ENCODE peak calls at places on chromosome X, in four cellular contexts. P is Calu3; N is NCI-H345; U is activated CD4-positive, alpha-beta T cell treated with anti-CD3 and anti-CD28 coated beads for 4 hours. G is an unnamed sample.

GRCh38 chrX:18886344-18887161 is 97.4 kb downstream of the PHKA2 start:
- DNase-seq in N (peak), P (peak), U (peak), G (peak)

GRCh38 chrX:74492720-74493201 is 71.5 kb downstream of the SLC16A2 start:
- DNase-seq in N (no peak), P (no peak), U (peak), G (peak)

GRCh38 chrX:24146283-24146865 is 3.2 kb upstream of the ZFX start:
- DNase-seq in U (no peak), N (no peak), P (no peak), G (no peak)

GRCh38 chrX:146054311-146054710 is 236.7 kb downstream of the SLITRK2 start:
- DNase-seq in N (no peak), U (no peak), P (no peak), G (no peak)

GRCh38 chrX:69506617-69507499 is 2.7 kb downstream of the NALF2 start:
- DNase-seq in P (no peak), U (no peak), N (no peak), G (no peak)

GRCh38 chrX:95056901-95057300 is 1382.9 kb downstream of the FAM133A start:
- DNase-seq in U (no peak), P (no peak), N (peak), G (no peak)

GRCh38 chrX:109360301-109360700 is 121.6 kb downstream of the GUCY2F start:
- DNase-seq in U (no peak), P (no peak), N (no peak), G (no peak)

GRCh38 chrX:151801980-151802379 is 67.4 kb downstream of the CNGA2 start:
- DNase-seq in N (no peak), P (peak), U (no peak), G (no peak)

GRCh38 chrX:51026862-51027261 is 116.3 kb downstream of the BMP15 start:
- DNase-seq in N (no peak), P (no peak), U (no peak), G (no peak)

GRCh38 chrX:125628435-125628834 is 308.8 kb downstream of the TEX13C start:
- DNase-seq in P (no peak), U (no peak), N (no peak), G (no peak)

GRCh38 chrX:44767308-44767707 is 76.5 kb upstream of the DUSP21 start:
- DNase-seq in P (no peak), N (no peak), U (no peak), G (no peak)

GRCh38 chrX:65643046-65643785 is 24.2 kb upstream of the MSN start:
- DNase-seq in U (no peak), N (no peak), P (peak), G (no peak)

GRCh38 chrX:53074987-53075386 is 7.2 kb upstream of the TSPYL2 start:
- DNase-seq in U (no peak), P (no peak), N (no peak), G (no peak)

GRCh38 chrX:5752831-5753230 is 475.8 kb downstream of the NLGN4X start:
- DNase-seq in P (no peak), N (no peak), U (no peak), G (no peak)

GRCh38 chrX:46588263-46588662 is 14.7 kb downstream of the CHST7 start:
- DNase-seq in P (peak), U (peak), N (no peak), G (peak)

GRCh38 chrX:71245159-71245558 is 8.8 kb downstream of the ZMYM3 start:
- DNase-seq in U (no peak), P (no peak), N (no peak), G (no peak)

GRCh38 chrX:67604979-67605703 is 61.3 kb downstream of the AR start:
- DNase-seq in N (no peak), P (no peak), U (no peak), G (no peak)

GRCh38 chrX:2266445-2267349 is 234.1 kb downstream of the DHRSX start:
- DNase-seq in P (no peak), N (no peak), U (no peak), G (no peak)

G was measured in activated CD8-positive, alpha-beta memory T cell treated with anti-CD3 and anti-CD28 coated beads, Interleukin-2, amount 50 U/mL, for 4 hours.